ENCODE peak calls at places on chromosomes 11 and 22, in eight cellular contexts. L is HFF-Myc, M is chondrocyte, D is MCF 10A, E is fibroblast of lung, V is ovary, Q is WTC11, H is heart left ventricle. U is an unnamed sample.

GRCh38 chr11:126113515-126113957 is 50.9 kb upstream of the CDON start:
- DNase-seq in L (peak; percentile 83), D (peak; percentile 94), E (peak; percentile 99), M (no peak), V (peak; percentile 87), H (peak; percentile 86), Q (no peak), U (peak; percentile 79)

GRCh38 chr22:24107668-24108067 is 73.6 kb upstream of the SUSD2 start:
- DNase-seq in Q (no peak), H (peak; percentile 85), L (peak; percentile 36), V (peak; percentile 92), E (peak; percentile 92), M (no peak), D (peak; percentile 60), U (peak; percentile 59)

GRCh38 chr11:32331098-32331497 is 104.2 kb downstream of the WT1 start:
- DNase-seq in D (no peak), L (no peak), Q (no peak), H (no peak), E (no peak), M (no peak), V (peak; percentile 71), U (no peak)

GRCh38 chr11:16973565-16973964 is 40.6 kb downstream of the PLEKHA7 start:
- DNase-seq in L (no peak), H (no peak), M (no peak), D (no peak), E (no peak), Q (no peak), V (no peak), U (no peak)

GRCh38 chr11:110772863-110773262 is 60.6 kb upstream of the ARHGAP20 start:
- DNase-seq in H (no peak), V (no peak), E (no peak), Q (no peak), L (no peak), M (no peak), D (no peak), U (no peak)

GRCh38 chr11:20154381-20154780 is 5.9 kb downstream of the DBX1 start:
- DNase-seq in L (no peak), E (no peak), V (no peak), D (peak; percentile 8), Q (no peak), M (no peak), H (no peak), U (peak; percentile 26)

GRCh38 chr11:119624102-119624615 is 104.8 kb downstream of the NECTIN1 start:
- DNase-seq in L (no peak), D (no peak), H (no peak), E (no peak), M (no peak), Q (no peak), V (no peak), U (no peak)

GRCh38 chr22:17537155-17537554 is 26.1 kb upstream of the SLC25A18 start:
- DNase-seq in V (no peak), Q (no peak), L (no peak), M (no peak), H (no peak), E (no peak), D (no peak), U (peak; percentile 40)

GRCh38 chr11:126122863-126123262 is 60.2 kb upstream of the CDON start:
- DNase-seq in V (no peak), M (peak; percentile 28), E (no peak), D (no peak), L (peak; percentile 42), H (no peak), Q (no peak), U (no peak)

GRCh38 chr22:44091751-44092150 is 67.6 kb downstream of the PARVB start:
- DNase-seq in Q (no peak), E (no peak), V (no peak), L (no peak), D (no peak), H (no peak), M (peak; percentile 20), U (no peak)

DNA sequence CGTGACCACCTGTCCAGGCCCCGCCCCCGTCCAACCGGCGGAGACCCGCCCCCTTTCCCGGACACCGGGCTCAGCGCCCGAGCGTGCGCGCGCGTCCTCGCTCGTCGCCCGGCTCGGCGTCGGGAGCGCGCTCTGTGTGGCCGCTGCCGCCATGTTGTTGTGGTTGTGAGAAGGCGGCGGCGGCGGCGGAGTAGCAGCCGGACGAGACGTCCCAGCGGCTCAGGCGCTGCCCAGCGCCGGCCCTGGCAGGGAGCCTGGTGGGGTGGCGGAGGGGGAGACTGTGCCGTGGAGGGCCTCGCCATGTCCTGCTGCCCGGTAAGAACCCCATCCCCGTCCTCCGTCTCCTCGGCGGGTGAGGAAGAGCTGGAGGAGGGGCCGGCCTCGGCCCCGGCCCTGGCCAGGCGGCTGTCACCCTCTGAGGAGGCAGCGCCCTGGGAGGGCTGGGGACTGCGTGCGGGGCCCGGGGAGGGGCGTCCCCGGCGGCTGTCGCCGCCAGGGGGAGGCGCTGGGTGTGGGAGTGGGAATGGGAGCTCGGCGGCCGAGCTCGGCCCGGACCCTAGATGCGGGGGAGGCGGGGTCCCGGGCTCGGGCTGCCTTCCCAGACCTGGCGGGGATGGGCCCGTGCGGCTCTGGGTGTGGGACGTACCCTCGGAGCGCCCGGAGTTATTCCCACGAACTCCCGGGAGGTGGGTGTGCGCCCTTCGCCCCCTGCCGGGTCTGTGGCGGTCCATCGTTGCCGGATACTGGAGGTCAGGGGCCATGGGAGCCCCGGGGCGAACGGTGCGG is at the start of gene MTMR3:
- DNase-seq in E (peak; percentile 88), L (peak; percentile 46), Q (peak; percentile 96), V (peak; percentile 98), H (peak; percentile 94), M (peak; percentile 96), D (peak; percentile 87), U (peak; percentile 92)
- TF ChIP-seq CTCF in E (peak; percentile 42), L (peak; percentile 41), Q (no peak), V (peak; percentile 51), H (peak; percentile 44), M (peak; percentile 80), D (peak; percentile 44), U (peak; percentile 9)

GRCh38 chr11:47950396-47950795 is 30.0 kb upstream of the PTPRJ start:
- DNase-seq in V (no peak), L (no peak), Q (no peak), H (peak; percentile 27), M (no peak), D (no peak), E (no peak), U (no peak)
- TF ChIP-seq CTCF in V (no peak), L (no peak), Q (no peak), H (no peak), M (no peak), D (no peak), E (no peak), U (no peak)

GRCh38 chr11:60788401-60789110 is 3.4 kb downstream of the MS4A10 start:
- DNase-seq in H (no peak), D (no peak), Q (no peak), M (peak; percentile 43), E (no peak), V (no peak), L (no peak), U (no peak)

GRCh38 chr11:60785136-60785535 is at the start of gene MS4A10:
- DNase-seq in L (no peak), H (no peak), Q (no peak), V (no peak), M (peak; percentile 58), E (no peak), D (no peak), U (no peak)

GRCh38 chr11:60783911-60784310 is 1.2 kb upstream of the MS4A10 start:
- DNase-seq in M (peak; percentile 60), V (no peak), Q (no peak), D (no peak), L (no peak), H (no peak), E (no peak), U (no peak)

GRCh38 chr11:60786811-60787567 is 1.9 kb downstream of the MS4A10 start:
- DNase-seq in Q (no peak), M (peak; percentile 44), V (peak; percentile 87), H (peak; percentile 82), L (peak; percentile 48), E (peak; percentile 86), D (peak; percentile 44), U (no peak)

DNA sequence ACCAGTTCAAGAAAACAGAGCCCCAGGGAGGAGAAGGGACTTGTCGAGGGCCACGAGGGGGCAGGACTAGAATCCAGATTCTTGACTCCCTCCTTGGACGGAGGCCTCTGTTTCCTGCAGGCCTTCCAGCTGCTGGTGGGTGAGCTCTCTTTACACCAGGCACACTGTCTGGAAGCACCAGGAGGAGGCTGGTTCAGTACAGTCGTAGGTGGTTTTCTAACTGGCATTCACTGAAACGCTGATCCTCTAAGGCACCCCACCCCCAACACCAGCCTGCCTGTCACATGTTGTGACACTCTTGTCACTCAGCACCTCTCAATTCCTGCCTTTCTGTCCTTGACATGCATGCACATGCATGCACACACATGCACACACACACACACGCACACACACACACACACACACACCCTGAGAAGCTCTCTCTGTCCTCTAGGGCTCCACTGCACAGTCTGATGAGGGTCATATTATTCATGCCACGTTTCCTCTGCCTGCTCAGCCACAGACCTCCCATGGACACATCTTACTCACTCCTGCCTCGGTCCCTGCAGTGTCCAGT is 751 bp downstream of the MS4A10 start:
- DNase-seq in V (no peak), Q (no peak), E (peak; percentile 17), D (no peak), H (no peak), M (peak; percentile 37), L (no peak), U (no peak)
- TF ChIP-seq CTCF in V (no peak), Q (no peak), E (no peak), D (no peak), H (no peak), M (peak; percentile 42), L (peak; percentile 9), U (no peak)

DNA sequence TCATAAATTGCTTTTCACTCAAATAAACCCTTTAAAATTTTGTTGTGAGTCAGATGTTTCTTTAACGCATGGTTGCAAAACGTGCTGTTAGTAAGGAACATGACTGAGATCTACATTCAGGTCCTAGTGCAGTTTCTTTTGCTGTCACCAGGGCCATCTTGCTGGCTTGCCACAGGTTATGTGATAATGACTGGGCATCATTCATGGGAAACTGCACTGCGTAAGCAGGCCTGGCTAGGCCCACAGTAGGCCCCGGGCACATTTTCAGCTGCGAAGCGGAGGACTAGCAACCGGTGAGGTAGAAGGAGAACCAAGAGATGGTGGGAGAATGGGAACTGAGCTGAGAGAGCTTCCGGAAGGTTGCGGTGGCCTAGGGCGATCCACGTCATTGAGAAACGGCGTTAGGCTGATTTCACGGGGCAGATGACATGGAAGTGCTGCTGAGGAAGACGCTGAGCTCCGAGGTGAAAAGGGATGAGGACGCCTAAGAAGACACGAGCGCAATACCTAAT is 3.2 kb upstream of the KLHDC7B start:
- DNase-seq in H (no peak), D (peak; percentile 67), V (no peak), E (no peak), Q (no peak), M (no peak), L (no peak), U (peak; percentile 85)
- TF ChIP-seq CTCF in H (no peak), D (peak; percentile 22), V (no peak), E (no peak), Q (no peak), M (no peak), L (no peak), U (peak; percentile 38)

GRCh38 chr11:108025387-108026080 is 16.8 kb downstream of the CUL5 start:
- DNase-seq in M (no peak), D (no peak), E (peak; percentile 14), L (no peak), V (no peak), Q (no peak), H (no peak), U (no peak)
- TF ChIP-seq CTCF in M (no peak), D (no peak), E (peak; percentile 15), L (no peak), V (no peak), Q (no peak), H (no peak), U (no peak)

U was measured in epithelial cell of esophagus.